ENCODE peak calls at places on chromosomes 13 and 19, in six cellular contexts. One of them, this sample, is unnamed.

GRCh38 chr13:108968566-108968965 is 339.2 kb downstream of the MYO16 start:
- DNase-seq in heart right ventricle: no peak
- DNase-seq in right atrium auricular region: no peak
- DNase-seq in left colon: no peak
- DNase-seq in trophoblast cell: peak
- DNase-seq in ELF-1: no peak
- DNase-seq in this sample: no peak

GRCh38 chr13:70310720-70311119 is 202.5 kb upstream of the KLHL1 start:
- DNase-seq in heart right ventricle: no peak
- DNase-seq in right atrium auricular region: no peak
- DNase-seq in left colon: no peak
- DNase-seq in trophoblast cell: peak
- DNase-seq in ELF-1: peak
- DNase-seq in this sample: no peak

GRCh38 chr19:46610413-46610775 is 9.3 kb downstream of the CALM3 start:
- DNase-seq in heart right ventricle: no peak
- DNase-seq in right atrium auricular region: no peak
- DNase-seq in left colon: no peak
- DNase-seq in trophoblast cell: no peak
- DNase-seq in ELF-1: no peak
- DNase-seq in this sample: no peak

GRCh38 chr19:17243854-17244617 is 1.7 kb downstream of the NR2F6 start:
- DNase-seq in heart right ventricle: peak
- DNase-seq in right atrium auricular region: peak
- DNase-seq in left colon: peak
- DNase-seq in trophoblast cell: peak
- DNase-seq in ELF-1: peak
- DNase-seq in this sample: no peak

GRCh38 chr13:28408235-28408848 is 86.6 kb downstream of the FLT1 start:
- DNase-seq in heart right ventricle: peak
- DNase-seq in right atrium auricular region: peak
- DNase-seq in left colon: no peak
- DNase-seq in trophoblast cell: peak
- DNase-seq in ELF-1: peak
- DNase-seq in this sample: no peak

GRCh38 chr19:55563261-55563690 is 17.4 kb downstream of the ZNF579 start:
- DNase-seq in heart right ventricle: peak
- DNase-seq in right atrium auricular region: no peak
- DNase-seq in left colon: no peak
- DNase-seq in trophoblast cell: no peak
- DNase-seq in ELF-1: peak
- DNase-seq in this sample: no peak

GRCh38 chr19:7975037-7975436 is 30.4 kb downstream of the ELAVL1 start:
- DNase-seq in heart right ventricle: peak
- DNase-seq in right atrium auricular region: no peak
- DNase-seq in left colon: no peak
- DNase-seq in trophoblast cell: no peak
- DNase-seq in ELF-1: no peak
- DNase-seq in this sample: no peak

GRCh38 chr13:20998649-20999415 is 62.6 kb downstream of the LATS2 start:
- DNase-seq in heart right ventricle: no peak
- DNase-seq in right atrium auricular region: no peak
- DNase-seq in left colon: no peak
- DNase-seq in trophoblast cell: no peak
- DNase-seq in ELF-1: peak
- DNase-seq in this sample: no peak

GRCh38 chr19:15427350-15427700 is 8.5 kb upstream of the AKAP8L start:
- DNase-seq in heart right ventricle: no peak
- DNase-seq in right atrium auricular region: no peak
- DNase-seq in left colon: no peak
- DNase-seq in trophoblast cell: no peak
- DNase-seq in ELF-1: no peak
- DNase-seq in this sample: no peak

GRCh38 chr19:5367530-5368133 is 27.0 kb upstream of the PTPRS start:
- DNase-seq in heart right ventricle: no peak
- DNase-seq in right atrium auricular region: no peak
- DNase-seq in left colon: no peak
- DNase-seq in trophoblast cell: no peak
- DNase-seq in ELF-1: no peak
- DNase-seq in this sample: no peak

GRCh38 chr13:37375071-37375470 is 223.5 kb downstream of the POSTN start:
- DNase-seq in heart right ventricle: no peak
- DNase-seq in right atrium auricular region: no peak
- DNase-seq in left colon: no peak
- DNase-seq in trophoblast cell: no peak
- DNase-seq in ELF-1: no peak
- DNase-seq in this sample: no peak

GRCh38 chr13:50993908-50994307 is 84.3 kb downstream of the RNASEH2B start:
- DNase-seq in heart right ventricle: no peak
- DNase-seq in right atrium auricular region: no peak
- DNase-seq in left colon: no peak
- DNase-seq in trophoblast cell: no peak
- DNase-seq in ELF-1: no peak
- DNase-seq in this sample: no peak

GRCh38 chr13:28229522-28229921 is 91.2 kb downstream of the PAN3 start:
- DNase-seq in heart right ventricle: no peak
- DNase-seq in right atrium auricular region: no peak
- DNase-seq in left colon: no peak
- DNase-seq in trophoblast cell: no peak
- DNase-seq in ELF-1: no peak
- DNase-seq in this sample: no peak

GRCh38 chr19:43406297-43406696 is 8.4 kb upstream of the TEX101 start:
- DNase-seq in heart right ventricle: no peak
- DNase-seq in right atrium auricular region: no peak
- DNase-seq in left colon: no peak
- DNase-seq in trophoblast cell: no peak
- DNase-seq in ELF-1: no peak
- DNase-seq in this sample: no peak